ENCODE peak calls at places on chromosome X, in five cellular contexts. M is ascending aorta, Q is omental fat pad, V is bronchial epithelial cell, F is mesothelial cell of epicardium. N is an unnamed sample.

GRCh38 chrX:53440631-53441517 is 6.7 kb upstream of the HSD17B10 start:
- DNase-seq in Q (peak), F (no peak), M (peak), V (peak), N (no peak)

GRCh38 chrX:101785142-101785541 is 125.5 kb upstream of the ARMCX2 start:
- DNase-seq in V (no peak), F (no peak), Q (no peak), M (no peak), N (no peak)

GRCh38 chrX:77505227-77505626 is 58.0 kb downstream of the FGF16 start:
- DNase-seq in F (no peak), V (peak), M (no peak), Q (no peak), N (no peak)

GRCh38 chrX:109714340-109714958 is 18.6 kb downstream of the ACSL4 start:
- DNase-seq in Q (no peak), M (no peak), F (no peak), V (peak), N (no peak)

GRCh38 chrX:65528705-65529340 is 5.8 kb downstream of the LAS1L start:
- DNase-seq in V (peak), F (no peak), Q (peak), M (no peak), N (peak)

GRCh38 chrX:105315301-105315700 is 94.8 kb upstream of the TEX13A start:
- DNase-seq in F (no peak), V (peak), M (no peak), Q (no peak), N (no peak)

GRCh38 chrX:104419211-104419610 is 146.8 kb upstream of the IL1RAPL2 start:
- DNase-seq in Q (no peak), V (peak), F (no peak), M (no peak), N (no peak)

GRCh38 chrX:155144926-155145325 is 71.3 kb upstream of the VBP1 start:
- DNase-seq in M (no peak), F (no peak), V (peak), Q (no peak), N (no peak)

GRCh38 chrX:53997751-53998150 is 46.5 kb downstream of the PHF8 start:
- DNase-seq in M (no peak), Q (no peak), F (no peak), V (no peak), N (no peak)

GRCh38 chrX:11367609-11368430 is 74.6 kb downstream of the AMELX start:
- DNase-seq in V (peak), F (no peak), M (no peak), Q (no peak), N (no peak)

GRCh38 chrX:68204639-68205038 is 228.7 kb downstream of the OPHN1 start:
- DNase-seq in M (no peak), V (no peak), Q (no peak), F (no peak), N (no peak)

GRCh38 chrX:46642145-46642544 is 68.6 kb downstream of the CHST7 start:
- DNase-seq in Q (no peak), F (no peak), M (no peak), V (no peak), N (no peak)

GRCh38 chrX:70434352-70434866 is 10.2 kb upstream of the DLG3 start:
- DNase-seq in F (peak), V (peak), Q (peak), M (peak), N (peak)

GRCh38 chrX:15820106-15821073 is 30.1 kb downstream of the ZRSR2 start:
- DNase-seq in V (no peak), M (no peak), Q (no peak), F (no peak), N (no peak)

GRCh38 chrX:87517571-87518141 is at the start of gene KLHL4:
- DNase-seq in Q (no peak), M (no peak), F (no peak), V (peak), N (peak)

GRCh38 chrX:95841863-95842262 is 842.8 kb upstream of the DIAPH2 start:
- DNase-seq in F (no peak), M (no peak), V (no peak), Q (no peak), N (no peak)

GRCh38 chrX:78652971-78653822 is 5.9 kb downstream of the RTL3 start:
- DNase-seq in Q (no peak), V (peak), M (no peak), F (no peak), N (no peak)

GRCh38 chrX:46561931-46562721 is 11.4 kb upstream of the CHST7 start:
- DNase-seq in F (no peak), V (no peak), M (no peak), Q (no peak), N (no peak)

GRCh38 chrX:16778545-16778944 is 7.7 kb upstream of the TXLNG start:
- DNase-seq in Q (no peak), M (no peak), V (no peak), F (no peak), N (no peak)

GRCh38 chrX:68945603-68946228 is 116.9 kb downstream of the EFNB1 start:
- DNase-seq in F (no peak), Q (no peak), V (peak), M (peak), N (peak)

GRCh38 chrX:104929324-104929723 is 291.2 kb downstream of the TEX13A start:
- DNase-seq in M (no peak), Q (no peak), V (no peak), F (no peak), N (no peak)

GRCh38 chrX:361231-362145 is 25.2 kb downstream of the PPP2R3B start:
- DNase-seq in F (no peak), M (no peak), V (no peak), Q (no peak), N (no peak)

GRCh38 chrX:13658602-13659001 is 5.7 kb downstream of the TCEANC start:
- DNase-seq in F (no peak), M (no peak), Q (no peak), V (peak), N (no peak)

GRCh38 chrX:57573754-57574153 is 18.1 kb upstream of the ZXDB start:
- DNase-seq in V (no peak), M (no peak), F (no peak), Q (no peak), N (no peak)
- TF ChIP-seq CTCF in V (peak), M (no peak), F (no peak), Q (no peak), N (peak)

GRCh38 chrX:30819080-30819479 is 70.0 kb downstream of the TAB3 start:
- DNase-seq in F (no peak), M (no peak), V (no peak), Q (no peak), N (no peak)

GRCh38 chrX:30822068-30822671 is 66.9 kb downstream of the TAB3 start:
- DNase-seq in Q (no peak), M (no peak), V (no peak), F (no peak), N (no peak)

GRCh38 chrX:30822719-30823118 is 66.3 kb downstream of the TAB3 start:
- DNase-seq in V (no peak), Q (no peak), F (no peak), M (no peak), N (no peak)

GRCh38 chrX:30824275-30824674 is 64.8 kb downstream of the TAB3 start:
- DNase-seq in F (no peak), Q (no peak), V (no peak), M (no peak), N (no peak)

DNA sequence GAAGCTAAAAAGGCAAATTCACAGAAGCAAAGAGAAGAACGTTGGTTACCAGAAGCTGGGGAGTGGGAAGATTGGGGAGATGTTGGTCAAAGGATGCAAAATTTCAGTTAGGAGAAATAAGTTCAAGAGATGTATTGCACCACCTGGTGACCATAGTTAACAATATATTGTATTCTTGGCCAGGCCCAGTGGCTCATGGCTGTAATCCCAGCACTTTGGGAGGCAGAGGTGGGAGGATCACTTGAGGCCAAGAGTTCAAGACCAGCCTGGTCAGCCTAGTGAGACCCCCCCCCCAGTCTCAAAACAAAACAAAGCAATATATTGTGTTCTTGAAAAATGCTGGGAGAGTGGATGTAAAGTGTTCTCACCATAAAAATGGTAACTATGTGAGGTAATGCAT is 67.9 kb downstream of the TAB3 start:
- DNase-seq in F (no peak), V (no peak), M (no peak), Q (no peak), N (no peak)
- TF ChIP-seq CTCF in F (no peak), V (no peak), M (no peak), Q (no peak), N (no peak)

GRCh38 chrX:153511784-153512500 is 5.5 kb upstream of the ATP2B3 start:
- DNase-seq in F (no peak), V (no peak), M (no peak), Q (no peak), N (no peak)
- TF ChIP-seq CTCF in F (no peak), V (no peak), M (no peak), Q (no peak), N (no peak)

GRCh38 chrX:44945736-44946135 is 72.7 kb downstream of the KDM6A start:
- DNase-seq in F (no peak), Q (no peak), M (no peak), V (no peak), N (no peak)
- TF ChIP-seq CTCF in F (no peak), Q (no peak), M (no peak), V (no peak), N (no peak)

GRCh38 chrX:107773906-107774435 is 1.6 kb downstream of the TSC22D3 start:
- DNase-seq in M (no peak), V (no peak), Q (no peak), F (no peak), N (no peak)

GRCh38 chrX:107776649-107777535 is 641 bp upstream of the NCBP2L start:
- DNase-seq in Q (peak), M (peak), F (peak), V (peak), N (peak)

GRCh38 chrX:107773206-107773605 is 2.4 kb downstream of the TSC22D3 start:
- DNase-seq in V (no peak), Q (no peak), F (no peak), M (no peak), N (no peak)

GRCh38 chrX:107775734-107776511 is at the start of gene TSC22D3:
- DNase-seq in M (peak), Q (no peak), F (no peak), V (peak), N (peak)

GRCh38 chrX:107775000-107775733 is 420 bp downstream of the TSC22D3 start:
- DNase-seq in F (no peak), M (no peak), V (no peak), Q (no peak), N (no peak)
- TF ChIP-seq CTCF in F (no peak), M (no peak), V (no peak), Q (no peak), N (no peak)

GRCh38 chrX:136608295-136608933 is 39.5 kb upstream of the CD40LG start:
- DNase-seq in M (no peak), F (no peak), V (peak), Q (no peak), N (no peak)
- TF ChIP-seq CTCF in M (peak), F (no peak), V (peak), Q (no peak), N (no peak)

GRCh38 chrX:19392703-19393102 is 49.0 kb downstream of the PDHA1 start:
- DNase-seq in M (no peak), Q (no peak), V (no peak), F (no peak), N (no peak)
- TF ChIP-seq CTCF in M (no peak), Q (no peak), V (no peak), F (no peak), N (no peak)

GRCh38 chrX:133956570-133957340 is 28.6 kb downstream of the GPC3 start:
- DNase-seq in V (no peak), Q (no peak), F (no peak), M (no peak), N (no peak)

GRCh38 chrX:133959972-133960371 is 25.4 kb downstream of the GPC3 start:
- DNase-seq in M (no peak), V (no peak), F (no peak), Q (no peak), N (no peak)

GRCh38 chrX:133961046-133961445 is 24.3 kb downstream of the GPC3 start:
- DNase-seq in Q (no peak), F (no peak), V (no peak), M (no peak), N (no peak)

GRCh38 chrX:133953785-133954355 is 31.5 kb downstream of the GPC3 start:
- DNase-seq in Q (no peak), V (no peak), F (no peak), M (no peak), N (no peak)

DNA sequence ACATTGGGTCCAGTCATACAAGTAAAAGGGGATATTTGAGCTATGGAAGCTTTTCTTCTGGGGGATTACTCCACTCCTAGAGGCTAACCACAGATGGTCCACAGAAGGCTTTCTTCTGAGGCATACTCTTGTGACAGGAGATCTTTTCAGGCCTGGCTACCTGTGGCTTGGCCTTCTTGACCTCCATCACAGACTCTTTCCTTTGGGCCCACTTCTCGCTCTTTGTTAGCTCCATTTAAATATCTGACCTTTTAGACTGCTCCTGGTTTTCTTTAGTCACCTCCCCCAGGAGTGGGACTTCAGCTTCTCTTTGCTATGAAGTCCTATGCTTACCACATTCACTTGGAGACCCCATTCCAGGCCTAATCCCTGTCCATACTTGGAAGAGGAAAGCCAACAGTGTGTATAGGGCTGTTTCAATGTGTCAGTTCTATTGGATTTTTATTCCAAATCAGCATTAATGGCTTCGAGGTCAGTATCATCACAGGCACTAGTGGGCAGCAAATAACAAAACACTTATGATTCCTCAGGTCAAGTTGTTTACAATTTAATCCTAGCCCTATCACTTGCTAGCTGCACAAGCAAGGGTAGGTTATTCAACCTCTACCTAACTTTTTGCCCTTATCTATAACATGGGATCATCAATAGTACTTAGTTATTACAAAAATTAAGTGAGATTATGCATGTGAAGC is 26.3 kb downstream of the GPC3 start:
- DNase-seq in V (peak), F (no peak), Q (no peak), M (no peak), N (no peak)
- TF ChIP-seq CTCF in V (peak), F (no peak), Q (no peak), M (no peak), N (no peak)

N was measured in progenitor cell of endocrine pancreas.